ENCODE peak calls at places on chromosomes 12 and 14, in ten cellular contexts. C is left ventricle myocardium inferior; X is lower lobe of right lung; V is naive thymus-derived CD4-positive, alpha-beta T cell; Q is IMR-90; M is CD8-positive, alpha-beta T cell; S is tibial nerve; G is PC-3; I is tibial artery; F is neuronal stem cell. N is an unnamed sample.

GRCh38 chr14:95931384-95931783 is 54.8 kb downstream of the TUNAR start:
- DNase-seq in F (no peak), G (no peak), X (no peak), M (no peak), I (no peak), V (no peak), S (no peak), Q (no peak), C (no peak), N (no peak)

GRCh38 chr12:6426882-6427671 is 17.7 kb upstream of the CD27 start:
- DNase-seq in V (peak; percentile 88), I (no peak), X (no peak), G (no peak), S (no peak), Q (no peak), M (peak; percentile 83), C (no peak), F (no peak), N (no peak)

GRCh38 chr12:104604070-104604994 is 147.6 kb downstream of the CHST11 start:
- DNase-seq in S (peak; percentile 65), F (no peak), Q (peak; percentile 96), V (peak; percentile 13), X (peak; percentile 83), C (peak; percentile 63), M (peak; percentile 57), G (peak; percentile 92), I (peak; percentile 90), N (no peak)

GRCh38 chr12:123111498-123112165 is 39.3 kb downstream of the PITPNM2 start:
- DNase-seq in M (peak; percentile 29), V (no peak), F (no peak), G (no peak), Q (peak; percentile 41), S (no peak), X (no peak), I (no peak), C (no peak), N (no peak)

GRCh38 chr12:59357811-59358210 is 238.0 kb upstream of the SLC16A7 start:
- DNase-seq in G (no peak), V (no peak), I (no peak), M (no peak), C (no peak), F (no peak), X (no peak), Q (peak; percentile 2), S (no peak), N (no peak)

GRCh38 chr14:20317720-20318119 is 12.0 kb upstream of the TTC5 start:
- DNase-seq in V (no peak), Q (no peak), M (no peak), C (no peak), G (no peak), F (no peak), S (no peak), I (no peak), X (no peak), N (no peak)

GRCh38 chr12:120118710-120119097 is 2.2 kb upstream of the RAB35 start:
- DNase-seq in C (no peak), S (no peak), I (no peak), V (no peak), F (no peak), Q (peak; percentile 43), G (peak; percentile 41), X (no peak), M (no peak), N (no peak)

GRCh38 chr12:31629756-31630732 is 29.4 kb upstream of the ETFBKMT start:
- DNase-seq in S (no peak), C (peak; percentile 25), V (no peak), G (no peak), X (no peak), Q (peak; percentile 55), F (no peak), I (no peak), M (no peak), N (no peak)

GRCh38 chr14:75013290-75013689 is 10.6 kb downstream of the EIF2B2 start:
- DNase-seq in G (no peak), X (no peak), V (no peak), I (no peak), F (no peak), M (no peak), C (peak; percentile 30), S (no peak), Q (no peak), N (no peak)

GRCh38 chr12:107929436-107929835 is 154.9 kb downstream of the ASCL4 start:
- DNase-seq in X (no peak), F (peak; percentile 8), C (no peak), S (no peak), V (no peak), M (no peak), Q (peak; percentile 10), G (peak; percentile 75), I (no peak), N (no peak)

GRCh38 chr14:67574806-67575205 is 25.3 kb downstream of the PIGH start:
- DNase-seq in S (no peak), M (no peak), C (no peak), F (no peak), G (no peak), X (peak; percentile 27), I (peak; percentile 21), V (no peak), Q (no peak), N (no peak)

GRCh38 chr12:42084522-42084921 is 60.2 kb downstream of the GXYLT1 start:
- DNase-seq in M (no peak), I (no peak), X (no peak), S (no peak), V (no peak), G (no peak), Q (peak; percentile 37), C (no peak), F (no peak), N (no peak)

GRCh38 chr14:51846631-51847488 is 13.6 kb upstream of the GNG2 start:
- DNase-seq in S (peak; percentile 59), F (peak; percentile 87), V (peak; percentile 97), Q (peak; percentile 53), G (no peak), X (peak; percentile 57), I (no peak), C (peak; percentile 19), M (peak; percentile 85), N (no peak)

GRCh38 chr12:48782457-48783395 is 6.2 kb downstream of the ADCY6 start:
- DNase-seq in C (no peak), Q (no peak), G (no peak), M (no peak), V (no peak), I (no peak), X (no peak), F (no peak), S (no peak), N (no peak)

GRCh38 chr12:78540621-78541336 is 323.8 kb upstream of the SYT1 start:
- DNase-seq in G (no peak), M (no peak), F (no peak), Q (peak; percentile 22), S (no peak), C (no peak), V (no peak), I (no peak), X (no peak), N (no peak)

GRCh38 chr12:25262696-25263095 is 12.0 kb upstream of the KRAS start:
- DNase-seq in G (no peak), C (no peak), V (no peak), M (no peak), X (no peak), S (no peak), F (no peak), Q (no peak), I (no peak), N (no peak)

GRCh38 chr12:127172857-127173256 is 1094.1 kb upstream of the TMEM132C start:
- DNase-seq in S (no peak), V (no peak), M (no peak), Q (peak; percentile 6), X (no peak), G (no peak), F (no peak), C (no peak), I (no peak), N (no peak)

GRCh38 chr12:11892065-11892391 is 178.7 kb upstream of the BCL2L14 start:
- DNase-seq in C (no peak), I (no peak), X (no peak), F (no peak), V (no peak), Q (no peak), G (no peak), M (no peak), S (no peak), N (no peak)
- H3K27ac ChIP-seq in C (peak overlapping the region; percentile 31), I (peak overlapping the region; percentile 45), X (no peak overlapping the region), F (no peak overlapping the region), V (no peak overlapping the region), Q (no peak overlapping the region), G (no peak overlapping the region), M (no peak overlapping the region), S (no peak overlapping the region), N (no peak overlapping the region)

DNA sequence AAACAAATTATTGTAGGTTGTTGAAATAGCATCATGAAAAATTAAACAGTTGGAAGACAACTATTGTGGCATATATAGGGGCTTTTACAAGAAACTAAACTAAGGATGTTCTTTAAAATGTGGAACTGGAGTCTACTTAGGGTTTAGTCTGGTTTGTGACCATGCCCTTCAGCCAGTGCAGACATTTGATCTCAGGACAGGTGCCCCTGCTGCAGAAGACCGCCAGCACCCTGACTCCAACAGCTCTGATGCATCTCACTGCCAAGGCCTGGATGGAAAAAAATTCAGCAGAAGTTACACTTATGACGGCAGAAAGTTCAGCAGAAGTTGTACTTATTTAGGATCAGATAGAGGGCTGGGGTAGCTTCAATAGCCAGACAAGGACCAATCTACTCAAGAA is 51.5 kb downstream of the TMEM117 start:
- DNase-seq in M (no peak), V (no peak), G (no peak), F (no peak), C (no peak), X (no peak), I (no peak), Q (no peak), S (no peak), N (no peak)
- H3K27ac ChIP-seq in M (no peak overlapping the region), V (no peak overlapping the region), G (no peak overlapping the region), F (no peak overlapping the region), C (no peak overlapping the region), X (no peak overlapping the region), I (no peak overlapping the region), Q (no peak overlapping the region), S (no peak overlapping the region), N (no peak overlapping the region)

GRCh38 chr12:7959278-7960063 is 23.5 kb upstream of the SLC2A3 start:
- DNase-seq in X (no peak), G (peak; percentile 52), C (no peak), Q (no peak), V (peak; percentile 38), F (peak; percentile 32), I (no peak), M (peak; percentile 68), S (peak; percentile 10), N (no peak)
- H3K27ac ChIP-seq in X (peak overlapping the region; percentile 63), G (no peak overlapping the region), C (peak overlapping the region; percentile 79), Q (no peak overlapping the region), V (peak overlapping the region; percentile 87), F (peak overlapping the region; percentile 44), I (peak overlapping the region; percentile 72), M (peak overlapping the region; percentile 85), S (peak overlapping the region; percentile 77), N (no peak overlapping the region)

DNA sequence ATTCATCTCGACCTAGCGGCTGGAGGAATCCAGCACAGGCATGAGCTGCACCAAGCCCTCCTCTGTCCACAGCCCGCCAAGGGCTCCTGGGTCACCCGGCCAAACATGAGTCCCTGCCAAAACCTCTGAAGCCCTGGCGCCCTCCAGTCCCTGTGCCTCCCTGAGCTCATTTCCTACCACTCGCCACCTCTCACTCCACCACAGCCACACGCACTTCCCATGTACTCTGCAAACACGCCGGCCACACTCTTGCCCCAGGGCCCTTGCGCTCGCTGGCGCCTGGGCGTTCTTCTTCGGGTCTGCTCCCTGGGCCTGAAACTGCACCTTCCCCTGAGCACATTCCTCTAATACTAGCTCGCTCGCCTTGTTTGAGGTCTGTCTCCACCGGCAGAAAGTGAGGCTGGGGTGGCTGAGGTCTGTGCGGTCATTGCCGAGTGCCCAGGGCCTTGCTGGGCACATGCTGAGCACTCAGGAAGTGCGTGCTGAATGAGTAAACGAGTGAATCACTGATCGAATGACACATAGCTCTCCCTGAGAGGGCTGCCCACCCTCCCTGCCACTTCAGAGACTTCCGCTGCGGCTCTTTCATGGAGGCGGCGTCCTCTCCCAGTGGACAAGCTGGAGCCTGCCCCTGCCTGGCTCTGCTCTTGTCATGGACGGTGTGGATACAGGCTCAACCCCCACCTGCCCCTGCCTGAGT is 33.7 kb upstream of the DLK1 start:
- DNase-seq in Q (peak; percentile 94), F (no peak), G (peak; percentile 98), C (no peak), S (no peak), V (no peak), X (no peak), I (no peak), M (no peak), N (no peak)
- H3K27ac ChIP-seq in Q (peak overlapping the region; percentile 70), F (no peak overlapping the region), G (peak overlapping the region; percentile 76), C (no peak overlapping the region), S (no peak overlapping the region), V (no peak overlapping the region), X (peak overlapping the region; percentile 36), I (no peak overlapping the region), M (no peak overlapping the region), N (no peak overlapping the region)

N was measured in caudate nucleus.